ENCODE peak calls at places on chromosomes 2 and 18, in seven cellular contexts. O, C, J, L, Q, W and S are unnamed samples.
A peak's percentile ranks its signal among the peaks of the same experiment; 100 is the strongest.

GRCh38 chr2:187586091-187586632 is 31.9 kb upstream of the TFPI start:
- DNase-seq in L (no peak), O (no peak), J (no peak), W (no peak), Q (no peak), C (no peak), S (no peak)

GRCh38 chr2:114020668-114021067 is 130.8 kb downstream of the ACTR3 start:
- DNase-seq in J (no peak), C (no peak), W (no peak), Q (no peak), L (no peak), O (no peak), S (no peak)

GRCh38 chr18:58532972-58533371 is 95.9 kb downstream of the ALPK2 start:
- DNase-seq in O (no peak), W (no peak), J (no peak), Q (no peak), L (no peak), C (no peak), S (no peak)

GRCh38 chr18:54338230-54338629 is 19.4 kb downstream of the STARD6 start:
- DNase-seq in C (no peak), O (no peak), Q (no peak), J (no peak), L (no peak), W (no peak), S (no peak)

GRCh38 chr2:164504253-164504652 is 117.0 kb downstream of the GRB14 start:
- DNase-seq in Q (no peak), O (no peak), L (peak; percentile 79), C (no peak), W (no peak), J (no peak), S (no peak)

GRCh38 chr2:1081411-1082225 is 131.0 kb downstream of the SNTG2 start:
- DNase-seq in J (peak; percentile 54), Q (no peak), O (peak; percentile 57), L (no peak), C (peak; percentile 56), W (no peak), S (no peak)

GRCh38 chr2:58376592-58376991 is 135.5 kb upstream of the FANCL start:
- DNase-seq in O (no peak), C (no peak), W (no peak), J (no peak), L (no peak), Q (no peak), S (no peak)

GRCh38 chr2:105744091-105744908 is 412 bp upstream of the NCK2 start:
- DNase-seq in J (peak; percentile 70), O (peak; percentile 70), Q (peak; percentile 89), C (peak; percentile 79), L (peak; percentile 72), W (peak; percentile 62), S (no peak)

GRCh38 chr18:60905699-60906098 is 427.5 kb upstream of the CDH20 start:
- DNase-seq in C (no peak), L (no peak), O (no peak), W (no peak), Q (no peak), J (no peak), S (no peak)

GRCh38 chr2:56047136-56047535 is 123.6 kb upstream of the EFEMP1 start:
- DNase-seq in L (no peak), J (no peak), C (no peak), Q (no peak), O (no peak), W (no peak), S (no peak)

GRCh38 chr2:30315391-30316055 is 84.2 kb downstream of the LBH start:
- DNase-seq in L (no peak), O (no peak), Q (no peak), J (no peak), W (no peak), C (no peak), S (no peak)

GRCh38 chr2:69499966-69500365 is 62.7 kb upstream of the NFU1 start:
- DNase-seq in Q (no peak), L (no peak), J (no peak), O (no peak), W (no peak), C (no peak), S (no peak)

DNA sequence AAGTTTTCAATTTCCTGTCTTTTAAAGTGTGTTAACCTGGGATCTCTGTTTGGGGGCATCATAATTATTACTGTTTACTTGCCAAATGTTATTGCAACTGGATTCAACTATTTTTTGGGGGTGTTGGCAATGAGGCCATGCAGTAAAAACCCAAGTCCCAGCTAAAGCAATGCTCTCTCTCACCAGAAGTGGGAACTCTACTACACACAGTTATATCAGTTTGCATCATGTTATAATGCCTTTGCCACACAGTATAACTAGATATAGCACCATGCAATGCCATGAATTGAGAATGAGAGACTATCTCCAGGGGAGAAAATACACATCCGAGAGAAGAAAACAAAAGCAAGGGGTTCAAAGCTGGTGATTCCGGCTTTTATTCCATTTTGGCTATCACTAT is 79.0 kb downstream of the GCA start:
- DNase-seq in W (no peak), O (no peak), J (no peak), L (no peak), Q (no peak), C (no peak), S (no peak)
- TF ChIP-seq CTCF in W (no peak), O (no peak), J (no peak), L (peak; percentile 12), Q (no peak), C (no peak), S (no peak)

GRCh38 chr2:62099523-62100175 is 96.3 kb upstream of the B3GNT2 start:
- DNase-seq in C (no peak), Q (no peak), J (no peak), W (no peak), L (no peak), O (no peak), S (no peak)
- H3K4me3 ChIP-seq in C (no peak overlapping the region), Q (no peak overlapping the region), J (no peak overlapping the region), W (no peak overlapping the region), L (no peak overlapping the region), O (no peak overlapping the region), S (no peak overlapping the region)

GRCh38 chr18:71784777-71785176 is 759.4 kb downstream of the CBLN2 start:
- DNase-seq in W (no peak), Q (no peak), J (no peak), L (peak; percentile 0), O (peak; percentile 13), C (no peak), S (no peak)
- TF ChIP-seq CTCF in W (no peak), Q (peak; percentile 19), J (peak; percentile 11), L (peak; percentile 24), O (no peak), C (no peak), S (no peak)

GRCh38 chr18:48441405-48441881 is 32.3 kb upstream of the ZBTB7C start:
- DNase-seq in L (no peak), C (peak; percentile 82), W (peak; percentile 71), O (no peak), Q (peak; percentile 80), J (peak; percentile 52), S (no peak)
- H3K4me3 ChIP-seq in L (no peak overlapping the region), C (peak overlapping the region; percentile 42), W (no peak overlapping the region), O (no peak overlapping the region), Q (no peak overlapping the region), J (peak overlapping the region; percentile 40), S (no peak overlapping the region)

DNA sequence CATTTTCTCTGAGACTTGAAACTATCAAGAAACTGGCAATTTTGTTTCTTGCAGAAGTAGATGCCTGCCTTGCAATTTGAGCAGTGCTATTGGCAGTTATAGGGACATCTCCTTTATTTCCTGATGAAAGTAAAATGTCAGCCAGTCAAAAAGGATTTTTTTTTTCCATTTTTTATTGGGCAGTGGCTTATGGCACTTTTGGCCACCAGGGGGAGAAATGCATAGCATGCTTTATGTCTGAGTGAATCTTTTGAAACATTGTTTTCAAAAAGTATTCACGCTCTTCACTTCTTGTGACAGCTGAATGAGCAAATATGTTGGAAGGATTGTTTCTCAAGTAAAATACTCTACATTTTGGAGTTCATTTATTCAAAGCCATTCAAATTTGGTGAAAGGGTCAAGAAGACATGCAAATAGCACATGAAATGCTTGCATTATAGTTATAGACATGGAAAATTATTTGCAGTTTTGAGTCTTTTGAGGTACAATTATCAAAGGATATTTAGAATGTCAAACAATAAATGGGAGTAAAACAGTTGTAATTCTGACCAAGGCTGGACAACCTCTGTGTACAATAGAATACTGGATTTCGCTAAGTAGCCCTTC is 491.0 kb downstream of the CDH2 start:
- DNase-seq in C (no peak), J (no peak), L (peak; percentile 72), O (peak; percentile 60), Q (no peak), W (no peak), S (no peak)
- TF ChIP-seq CTCF in C (peak; percentile 26), J (peak; percentile 66), L (peak; percentile 98), O (no peak), Q (peak; percentile 24), W (peak; percentile 74), S (no peak)

GRCh38 chr2:160268382-160268781 is 68.3 kb upstream of the ITGB6 start:
- DNase-seq in O (no peak), W (no peak), L (no peak), C (no peak), J (no peak), Q (no peak), S (no peak)

GRCh38 chr2:160271166-160272086 is 71.4 kb upstream of the ITGB6 start:
- DNase-seq in W (no peak), L (peak; percentile 50), C (no peak), Q (peak; percentile 57), J (no peak), O (no peak), S (no peak)

GRCh38 chr2:160269803-160270570 is 69.9 kb upstream of the ITGB6 start:
- DNase-seq in L (peak; percentile 91), J (peak; percentile 91), C (peak; percentile 94), O (peak; percentile 81), Q (peak; percentile 97), W (peak; percentile 96), S (peak; percentile 18)

GRCh38 chr2:160270571-160271113 is 70.6 kb upstream of the ITGB6 start:
- DNase-seq in J (no peak), Q (peak; percentile 58), W (no peak), C (no peak), O (peak; percentile 38), L (peak; percentile 53), S (no peak)

GRCh38 chr2:160269365-160269764 is 69.3 kb upstream of the ITGB6 start:
- DNase-seq in Q (no peak), O (no peak), W (no peak), L (no peak), C (no peak), J (no peak), S (no peak)
- H3K4me3 ChIP-seq in Q (peak overlapping the region; percentile 64), O (no peak overlapping the region), W (peak overlapping the region; percentile 36), L (peak overlapping the region; percentile 62), C (peak overlapping the region; percentile 69), J (peak overlapping the region; percentile 69), S (peak overlapping the region; percentile 56)

DNA sequence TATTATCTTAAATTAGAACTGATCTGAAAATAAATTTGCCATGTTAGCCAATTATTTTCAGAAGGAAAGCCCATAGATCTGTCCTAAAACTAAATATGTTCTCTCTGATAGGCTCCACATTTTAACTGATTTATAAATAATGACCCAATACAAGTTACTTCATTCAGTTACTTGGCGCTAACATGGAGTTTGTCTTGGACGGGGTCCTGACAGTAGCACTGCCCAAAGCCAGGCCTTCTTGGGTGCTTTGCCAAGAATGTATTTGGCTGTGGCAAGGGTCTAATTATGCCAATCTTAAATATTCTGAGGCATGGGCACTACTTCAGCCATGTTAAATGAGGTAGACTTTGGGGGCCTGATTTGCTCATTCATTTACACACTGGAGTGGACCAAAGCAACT is 135.1 kb upstream of the PKDCC start:
- DNase-seq in W (no peak), O (no peak), J (no peak), L (no peak), C (no peak), Q (no peak), S (no peak)
- TF ChIP-seq CTCF in W (no peak), O (no peak), J (no peak), L (no peak), C (no peak), Q (no peak), S (no peak)